ENCODE peak calls at places on chromosomes 16 and 17, in eight cellular contexts. One of them, this sample, is unnamed.

GRCh38 chr17:64732336-64733006 is 70.4 kb upstream of the SMURF2 start:
- DNase-seq in pancreas: no peak
- DNase-seq in suprapubic skin: peak
- DNase-seq in NCI-H1417: no peak
- DNase-seq in neural crest cell: no peak
- DNase-seq in kidney tubule cell: peak
- DNase-seq in AG08396: peak
- DNase-seq in HTR-8/SVneo: no peak
- DNase-seq in this sample: no peak

GRCh38 chr16:84043486-84044107 is 1.0 kb upstream of the SLC38A8 start:
- DNase-seq in kidney tubule cell: peak
- DNase-seq in pancreas: no peak
- DNase-seq in HTR-8/SVneo: no peak
- DNase-seq in neural crest cell: no peak
- DNase-seq in suprapubic skin: no peak
- DNase-seq in NCI-H1417: peak
- DNase-seq in AG08396: no peak
- DNase-seq in this sample: no peak

GRCh38 chr16:49856741-49857330 is 924 bp upstream of the ZNF423 start:
- DNase-seq in AG08396: peak
- DNase-seq in HTR-8/SVneo: peak
- DNase-seq in pancreas: peak
- DNase-seq in neural crest cell: peak
- DNase-seq in NCI-H1417: peak
- DNase-seq in kidney tubule cell: peak
- DNase-seq in suprapubic skin: no peak
- DNase-seq in this sample: peak

GRCh38 chr17:40321502-40322416 is 12.8 kb downstream of the RARA start:
- DNase-seq in neural crest cell: no peak
- DNase-seq in suprapubic skin: peak
- DNase-seq in kidney tubule cell: no peak
- DNase-seq in AG08396: no peak
- DNase-seq in NCI-H1417: no peak
- DNase-seq in HTR-8/SVneo: no peak
- DNase-seq in pancreas: peak
- DNase-seq in this sample: no peak

GRCh38 chr16:66408181-66409048 is 18.7 kb upstream of the BEAN1 start:
- DNase-seq in NCI-H1417: peak
- DNase-seq in kidney tubule cell: peak
- DNase-seq in neural crest cell: no peak
- DNase-seq in suprapubic skin: no peak
- DNase-seq in pancreas: no peak
- DNase-seq in HTR-8/SVneo: no peak
- DNase-seq in AG08396: no peak
- DNase-seq in this sample: peak

GRCh38 chr16:1526608-1527555 is 6.6 kb upstream of the TMEM204 start:
- DNase-seq in neural crest cell: no peak
- DNase-seq in HTR-8/SVneo: no peak
- DNase-seq in suprapubic skin: no peak
- DNase-seq in NCI-H1417: no peak
- DNase-seq in AG08396: no peak
- DNase-seq in pancreas: no peak
- DNase-seq in kidney tubule cell: no peak
- DNase-seq in this sample: no peak

GRCh38 chr17:38509008-38509771 is 80.9 kb downstream of the ARHGAP23 start:
- DNase-seq in HTR-8/SVneo: peak
- DNase-seq in kidney tubule cell: peak
- DNase-seq in suprapubic skin: peak
- DNase-seq in neural crest cell: peak
- DNase-seq in NCI-H1417: no peak
- DNase-seq in pancreas: peak
- DNase-seq in AG08396: peak
- DNase-seq in this sample: peak

GRCh38 chr16:21590287-21590686 is 9.1 kb upstream of the METTL9 start:
- DNase-seq in kidney tubule cell: no peak
- DNase-seq in HTR-8/SVneo: no peak
- DNase-seq in pancreas: no peak
- DNase-seq in neural crest cell: no peak
- DNase-seq in NCI-H1417: no peak
- DNase-seq in AG08396: no peak
- DNase-seq in suprapubic skin: no peak
- DNase-seq in this sample: no peak

GRCh38 chr16:4976611-4977145 is 18.5 kb downstream of the SEC14L5 start:
- DNase-seq in AG08396: no peak
- DNase-seq in HTR-8/SVneo: no peak
- DNase-seq in neural crest cell: no peak
- DNase-seq in suprapubic skin: no peak
- DNase-seq in pancreas: peak
- DNase-seq in kidney tubule cell: no peak
- DNase-seq in NCI-H1417: no peak
- DNase-seq in this sample: no peak

GRCh38 chr17:42072323-42073187 is 22.2 kb upstream of the C17orf113 start:
- DNase-seq in NCI-H1417: peak
- DNase-seq in pancreas: no peak
- DNase-seq in kidney tubule cell: no peak
- DNase-seq in neural crest cell: peak
- DNase-seq in suprapubic skin: no peak
- DNase-seq in AG08396: peak
- DNase-seq in HTR-8/SVneo: no peak
- DNase-seq in this sample: no peak

GRCh38 chr16:81995651-81996050 is 15.6 kb downstream of the SDR42E1 start:
- DNase-seq in pancreas: no peak
- DNase-seq in neural crest cell: no peak
- DNase-seq in NCI-H1417: no peak
- DNase-seq in suprapubic skin: no peak
- DNase-seq in AG08396: no peak
- DNase-seq in kidney tubule cell: no peak
- DNase-seq in HTR-8/SVneo: no peak
- DNase-seq in this sample: no peak

GRCh38 chr16:23520500-23520899 is 10.2 kb upstream of the GGA2 start:
- DNase-seq in HTR-8/SVneo: no peak
- DNase-seq in neural crest cell: no peak
- DNase-seq in AG08396: no peak
- DNase-seq in pancreas: no peak
- DNase-seq in suprapubic skin: no peak
- DNase-seq in kidney tubule cell: no peak
- DNase-seq in NCI-H1417: no peak
- DNase-seq in this sample: no peak

GRCh38 chr16:65343556-65343955 is 221.7 kb upstream of the CDH11 start:
- DNase-seq in pancreas: no peak
- DNase-seq in NCI-H1417: no peak
- DNase-seq in suprapubic skin: no peak
- DNase-seq in kidney tubule cell: no peak
- DNase-seq in HTR-8/SVneo: no peak
- DNase-seq in AG08396: no peak
- DNase-seq in neural crest cell: no peak
- DNase-seq in this sample: no peak

GRCh38 chr17:82237083-82237745 is 8.4 kb downstream of the SLC16A3 start:
- DNase-seq in kidney tubule cell: no peak
- DNase-seq in suprapubic skin: peak
- DNase-seq in HTR-8/SVneo: no peak
- DNase-seq in neural crest cell: no peak
- DNase-seq in AG08396: no peak
- DNase-seq in NCI-H1417: no peak
- DNase-seq in pancreas: peak
- DNase-seq in this sample: no peak

GRCh38 chr17:82317394-82318168 is at the start of gene CD7:
- DNase-seq in pancreas: no peak
- DNase-seq in kidney tubule cell: no peak
- DNase-seq in AG08396: no peak
- DNase-seq in NCI-H1417: no peak
- DNase-seq in HTR-8/SVneo: no peak
- DNase-seq in neural crest cell: no peak
- DNase-seq in suprapubic skin: no peak
- DNase-seq in this sample: no peak

GRCh38 chr17:82441686-82442487 is 8.7 kb downstream of the CYBC1 start:
- DNase-seq in neural crest cell: no peak
- DNase-seq in pancreas: peak
- DNase-seq in HTR-8/SVneo: no peak
- DNase-seq in AG08396: no peak
- DNase-seq in suprapubic skin: no peak
- DNase-seq in NCI-H1417: no peak
- DNase-seq in kidney tubule cell: no peak
- DNase-seq in this sample: no peak

GRCh38 chr16:11142261-11142630 is 113.8 kb downstream of the SOCS1 start:
- DNase-seq in pancreas: no peak
- DNase-seq in kidney tubule cell: no peak
- DNase-seq in AG08396: no peak
- DNase-seq in HTR-8/SVneo: no peak
- DNase-seq in neural crest cell: no peak
- DNase-seq in NCI-H1417: no peak
- DNase-seq in suprapubic skin: no peak
- DNase-seq in this sample: no peak

GRCh38 chr17:34584805-34585416 is 5.5 kb downstream of the TMEM132E start:
- DNase-seq in kidney tubule cell: peak
- DNase-seq in AG08396: peak
- DNase-seq in suprapubic skin: no peak
- DNase-seq in HTR-8/SVneo: peak
- DNase-seq in pancreas: no peak
- DNase-seq in neural crest cell: no peak
- DNase-seq in NCI-H1417: peak
- DNase-seq in this sample: peak

GRCh38 chr17:33169580-33170285 is 123.4 kb downstream of the ASIC2 start:
- DNase-seq in suprapubic skin: no peak
- DNase-seq in neural crest cell: no peak
- DNase-seq in kidney tubule cell: peak
- DNase-seq in pancreas: no peak
- DNase-seq in AG08396: peak
- DNase-seq in HTR-8/SVneo: no peak
- DNase-seq in NCI-H1417: no peak
- DNase-seq in this sample: peak

GRCh38 chr17:77681820-77682219 is 276.7 kb upstream of the TNRC6C start:
- DNase-seq in kidney tubule cell: no peak
- DNase-seq in AG08396: no peak
- DNase-seq in neural crest cell: no peak
- DNase-seq in NCI-H1417: no peak
- DNase-seq in HTR-8/SVneo: no peak
- DNase-seq in pancreas: no peak
- DNase-seq in suprapubic skin: no peak
- DNase-seq in this sample: no peak

GRCh38 chr17:58525239-58525638 is 10.8 kb upstream of the MTMR4 start:
- DNase-seq in neural crest cell: no peak
- DNase-seq in AG08396: peak
- DNase-seq in suprapubic skin: peak
- DNase-seq in kidney tubule cell: no peak
- DNase-seq in HTR-8/SVneo: peak
- DNase-seq in pancreas: no peak
- DNase-seq in NCI-H1417: no peak
- DNase-seq in this sample: peak

GRCh38 chr16:79703066-79703465 is 102.5 kb upstream of the MAF start:
- DNase-seq in kidney tubule cell: peak
- DNase-seq in neural crest cell: no peak
- DNase-seq in AG08396: peak
- DNase-seq in NCI-H1417: no peak
- DNase-seq in pancreas: no peak
- DNase-seq in suprapubic skin: no peak
- DNase-seq in HTR-8/SVneo: no peak
- DNase-seq in this sample: no peak

GRCh38 chr17:1033503-1033902 is 36.6 kb downstream of the TIMM22 start:
- DNase-seq in NCI-H1417: no peak
- DNase-seq in HTR-8/SVneo: no peak
- DNase-seq in kidney tubule cell: no peak
- DNase-seq in pancreas: no peak
- DNase-seq in AG08396: no peak
- DNase-seq in neural crest cell: no peak
- DNase-seq in suprapubic skin: no peak
- DNase-seq in this sample: no peak

GRCh38 chr16:75385507-75386152 is 47.7 kb downstream of the CFDP1 start:
- DNase-seq in suprapubic skin: no peak
- DNase-seq in HTR-8/SVneo: peak
- DNase-seq in AG08396: peak
- DNase-seq in pancreas: no peak
- DNase-seq in neural crest cell: no peak
- DNase-seq in NCI-H1417: no peak
- DNase-seq in kidney tubule cell: peak
- DNase-seq in this sample: peak

GRCh38 chr16:61677776-61678175 is 358.5 kb downstream of the CDH8 start:
- DNase-seq in kidney tubule cell: no peak
- DNase-seq in neural crest cell: no peak
- DNase-seq in pancreas: no peak
- DNase-seq in AG08396: no peak
- DNase-seq in NCI-H1417: no peak
- DNase-seq in HTR-8/SVneo: no peak
- DNase-seq in suprapubic skin: no peak
- DNase-seq in this sample: no peak

GRCh38 chr17:72488542-72489272 is 367.9 kb downstream of the SOX9 start:
- DNase-seq in AG08396: no peak
- DNase-seq in suprapubic skin: no peak
- DNase-seq in HTR-8/SVneo: no peak
- DNase-seq in pancreas: no peak
- DNase-seq in NCI-H1417: peak
- DNase-seq in neural crest cell: no peak
- DNase-seq in kidney tubule cell: no peak
- DNase-seq in this sample: no peak

GRCh38 chr16:74169687-74170522 is 126.7 kb upstream of the PSMD7 start:
- DNase-seq in suprapubic skin: no peak
- DNase-seq in neural crest cell: no peak
- DNase-seq in pancreas: no peak
- DNase-seq in NCI-H1417: no peak
- DNase-seq in kidney tubule cell: no peak
- DNase-seq in AG08396: peak
- DNase-seq in HTR-8/SVneo: no peak
- DNase-seq in this sample: no peak

GRCh38 chr16:57600048-57600835 is 28.2 kb upstream of the ADGRG1 start:
- DNase-seq in neural crest cell: peak
- DNase-seq in pancreas: peak
- DNase-seq in suprapubic skin: no peak
- DNase-seq in HTR-8/SVneo: peak
- DNase-seq in NCI-H1417: peak
- DNase-seq in AG08396: peak
- DNase-seq in kidney tubule cell: peak
- DNase-seq in this sample: peak

GRCh38 chr17:29074488-29074887 is 31.5 kb downstream of the PIPOX start:
- DNase-seq in suprapubic skin: no peak
- DNase-seq in HTR-8/SVneo: no peak
- DNase-seq in NCI-H1417: no peak
- DNase-seq in kidney tubule cell: no peak
- DNase-seq in pancreas: no peak
- DNase-seq in AG08396: no peak
- DNase-seq in neural crest cell: no peak
- DNase-seq in this sample: no peak

GRCh38 chr16:66427451-66427860 is 361 bp downstream of the BEAN1 start:
- DNase-seq in neural crest cell: peak
- DNase-seq in HTR-8/SVneo: no peak
- DNase-seq in suprapubic skin: no peak
- DNase-seq in pancreas: no peak
- DNase-seq in NCI-H1417: no peak
- DNase-seq in AG08396: no peak
- DNase-seq in kidney tubule cell: no peak
- DNase-seq in this sample: no peak

GRCh38 chr17:16425698-16426659 is 10.6 kb downstream of the TRPV2 start:
- DNase-seq in NCI-H1417: peak
- DNase-seq in HTR-8/SVneo: no peak
- DNase-seq in kidney tubule cell: no peak
- DNase-seq in AG08396: no peak
- DNase-seq in pancreas: peak
- DNase-seq in neural crest cell: no peak
- DNase-seq in suprapubic skin: no peak
- DNase-seq in this sample: no peak

GRCh38 chr16:58843675-58844074 is 109.6 kb upstream of the GOT2 start:
- DNase-seq in pancreas: no peak
- DNase-seq in suprapubic skin: no peak
- DNase-seq in NCI-H1417: no peak
- DNase-seq in AG08396: peak
- DNase-seq in kidney tubule cell: peak
- DNase-seq in neural crest cell: no peak
- DNase-seq in HTR-8/SVneo: peak
- DNase-seq in this sample: peak

GRCh38 chr17:20156196-20157077 is 147.3 kb downstream of the SPECC1 start:
- DNase-seq in suprapubic skin: peak
- DNase-seq in AG08396: peak
- DNase-seq in NCI-H1417: peak
- DNase-seq in pancreas: peak
- DNase-seq in HTR-8/SVneo: peak
- DNase-seq in neural crest cell: no peak
- DNase-seq in kidney tubule cell: peak
- DNase-seq in this sample: peak

GRCh38 chr16:83994087-83994486 is 26.0 kb downstream of the NECAB2 start:
- DNase-seq in kidney tubule cell: peak
- DNase-seq in HTR-8/SVneo: peak
- DNase-seq in NCI-H1417: no peak
- DNase-seq in pancreas: no peak
- DNase-seq in AG08396: peak
- DNase-seq in suprapubic skin: no peak
- DNase-seq in neural crest cell: no peak
- DNase-seq in this sample: peak